ENCODE peak calls at places on chromosome 11, in ten cellular contexts. G is cardiac muscle cell; E is SJCRH30; C is RWPE2; J is right lobe of liver; T is CD4-positive, alpha-beta memory T cell; D is pancreas; A is aorta; V is tibial artery; H is uterus. F is an unnamed sample.

GRCh38 chr11:126352934-126353801 is 2.3 kb upstream of the ST3GAL4 start:
- DNase-seq in G (no peak), E (no peak), C (peak; percentile 60), J (no peak), T (no peak), D (no peak), A (no peak), V (no peak), H (no peak), F (no peak)

GRCh38 chr11:16096336-16096735 is 260.0 kb downstream of the SOX6 start:
- DNase-seq in G (no peak), E (no peak), C (no peak), J (no peak), T (no peak), D (no peak), A (no peak), V (no peak), H (no peak), F (no peak)

GRCh38 chr11:27621440-27622161 is 78.7 kb downstream of the BDNF start:
- DNase-seq in G (no peak), E (no peak), C (no peak), J (peak; percentile 50), T (no peak), D (no peak), A (no peak), V (no peak), H (no peak), F (no peak)

GRCh38 chr11:57276169-57276854 is 39.3 kb upstream of the APLNR start:
- DNase-seq in G (no peak), E (no peak), C (no peak), J (no peak), T (no peak), D (no peak), A (no peak), V (no peak), H (no peak), F (no peak)

GRCh38 chr11:74634537-74634936 is 42.2 kb downstream of the POLD3 start:
- DNase-seq in G (no peak), E (peak; percentile 4), C (peak; percentile 78), J (no peak), T (no peak), D (no peak), A (no peak), V (no peak), H (peak; percentile 52), F (no peak)

GRCh38 chr11:35173011-35173511 is 34.1 kb downstream of the CD44 start:
- DNase-seq in G (no peak), E (no peak), C (no peak), J (peak; percentile 60), T (no peak), D (peak; percentile 29), A (no peak), V (no peak), H (no peak), F (no peak)

GRCh38 chr11:118746988-118747585 is 43.9 kb downstream of the DDX6 start:
- DNase-seq in G (no peak), E (no peak), C (no peak), J (no peak), T (no peak), D (no peak), A (no peak), V (no peak), H (no peak), F (no peak)

GRCh38 chr11:61357233-61357893 is 4.3 kb downstream of the CYB561A3 start:
- DNase-seq in G (no peak), E (no peak), C (no peak), J (no peak), T (no peak), D (no peak), A (no peak), V (no peak), H (no peak), F (no peak)

GRCh38 chr11:69463181-69463891 is 18.1 kb upstream of the LINC01488 start:
- DNase-seq in G (no peak), E (peak; percentile 69), C (no peak), J (no peak), T (no peak), D (no peak), A (peak; percentile 75), V (no peak), H (peak; percentile 41), F (peak; percentile 70)

DNA sequence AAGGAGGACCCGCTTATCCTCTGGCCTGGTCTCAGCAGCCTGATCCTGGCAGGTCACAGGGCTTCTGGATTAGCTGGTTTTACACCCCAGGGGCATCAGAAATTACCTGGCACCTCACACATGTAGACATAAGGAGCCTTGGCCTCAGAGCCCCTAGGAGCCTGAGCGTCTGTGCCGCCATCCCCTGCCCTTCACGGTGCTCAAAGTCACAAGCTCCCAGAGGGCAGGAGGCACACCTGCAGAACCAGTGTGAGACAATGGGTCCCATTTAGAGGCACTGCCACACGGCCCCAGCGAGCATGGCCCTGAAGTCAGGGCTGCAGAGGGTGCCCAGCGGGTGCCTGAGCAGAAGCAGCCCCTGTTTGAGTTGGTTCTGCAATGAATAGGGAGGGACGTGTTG is 3.9 kb downstream of the DGKZ start:
- DNase-seq in G (no peak), E (no peak), C (no peak), J (no peak), T (no peak), D (no peak), A (no peak), V (no peak), H (no peak), F (peak; percentile 22)
- H3K4me1 ChIP-seq in G (peaks cover 29% of the 10 kb centered on the region), E (peaks cover 7% of the 10 kb centered on the region), C (peaks cover 2% of the 10 kb centered on the region), J (peaks cover 14% of the 10 kb centered on the region), T (peaks cover 85% of the 10 kb centered on the region), D (no peaks in the 10 kb centered on the region), A (peaks cover 2% of the 10 kb centered on the region), V (peaks cover 55% of the 10 kb centered on the region), H (no peaks in the 10 kb centered on the region), F (peaks cover 23% of the 10 kb centered on the region)

GRCh38 chr11:95152878-95153856 is 63.5 kb downstream of the ENDOD1 start:
- DNase-seq in G (no peak), E (no peak), C (no peak), J (no peak), T (peak; percentile 43), D (no peak), A (no peak), V (no peak), H (no peak), F (no peak)

GRCh38 chr11:95149659-95150294 is 60.1 kb downstream of the ENDOD1 start:
- DNase-seq in G (no peak), E (peak; percentile 77), C (peak; percentile 73), J (no peak), T (no peak), D (peak; percentile 63), A (no peak), V (no peak), H (no peak), F (peak; percentile 83)

GRCh38 chr11:95148938-95149337 is 59.3 kb downstream of the ENDOD1 start:
- DNase-seq in G (no peak), E (no peak), C (no peak), J (no peak), T (no peak), D (no peak), A (no peak), V (no peak), H (no peak), F (no peak)

GRCh38 chr11:95148421-95148820 is 58.8 kb downstream of the ENDOD1 start:
- DNase-seq in G (no peak), E (no peak), C (no peak), J (no peak), T (no peak), D (no peak), A (no peak), V (no peak), H (no peak), F (no peak)

DNA sequence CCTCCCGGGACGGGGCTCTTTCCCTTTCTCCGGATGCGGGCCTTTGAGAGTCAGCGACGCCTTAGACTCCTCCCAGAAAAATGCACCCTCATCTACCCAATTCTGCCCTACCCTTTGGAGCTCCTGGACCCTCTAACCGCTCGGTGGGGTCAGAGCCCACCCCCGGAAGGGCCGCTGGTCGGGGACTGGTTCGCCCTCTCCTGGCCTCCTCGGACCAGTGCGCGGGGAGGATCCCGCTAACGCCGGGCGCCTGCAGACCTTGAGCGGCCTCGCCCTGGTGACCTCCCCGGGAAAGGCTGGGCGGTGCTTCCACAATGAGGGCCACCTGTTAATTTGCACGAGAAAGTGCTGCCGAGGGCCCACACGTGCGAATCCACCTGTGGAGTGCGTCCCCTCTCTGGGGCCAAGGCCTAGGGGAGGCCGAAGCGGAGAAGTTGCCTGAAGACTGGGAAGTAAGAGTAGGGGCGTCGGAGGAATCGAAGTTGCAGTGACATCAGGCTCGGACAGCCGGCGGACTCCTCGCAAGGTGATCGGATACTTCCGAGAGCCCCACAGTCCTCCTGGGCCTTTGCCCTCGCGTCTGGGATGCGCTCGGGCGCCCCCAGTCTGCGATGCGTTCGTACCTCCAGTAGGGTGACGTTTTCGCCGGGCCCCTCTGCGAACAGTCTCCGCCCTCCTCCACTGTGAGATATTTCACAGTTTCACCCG is 61.5 kb downstream of the ENDOD1 start:
- DNase-seq in G (peak; percentile 92), E (peak; percentile 49), C (peak; percentile 86), J (peak; percentile 90), T (peak; percentile 91), D (peak; percentile 87), A (peak; percentile 94), V (peak; percentile 95), H (peak; percentile 92), F (peak; percentile 95)
- H3K4me3 ChIP-seq in G (peak overlapping the region; percentile 23), E (no peak overlapping the region), C (peak overlapping the region; percentile 25), J (peak overlapping the region; percentile 62), T (peak overlapping the region; percentile 45), D (peak overlapping the region; percentile 45), A (peak overlapping the region; percentile 32), V (peak overlapping the region; percentile 58), H (peak overlapping the region; percentile 52), F (peak overlapping the region; percentile 66)

DNA sequence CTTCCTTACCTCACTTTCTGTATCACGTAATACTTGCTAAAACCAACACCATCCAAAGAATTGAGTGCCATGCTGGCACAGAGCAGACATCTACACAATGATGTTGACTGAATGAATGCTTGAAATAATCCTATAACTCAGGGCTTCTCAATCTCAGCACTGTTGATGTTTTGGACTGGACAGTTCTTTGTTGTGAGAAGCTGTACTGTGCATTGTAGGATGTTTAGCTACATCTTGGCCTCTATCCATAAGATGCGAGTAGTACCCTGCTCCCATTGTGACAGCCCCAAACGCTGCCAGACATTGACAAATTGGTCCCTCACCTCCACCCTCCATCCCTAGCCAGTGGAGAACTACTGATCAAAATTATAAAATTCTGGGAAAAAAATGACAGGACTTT is 153.4 kb downstream of the NAV2 start:
- DNase-seq in G (no peak), E (no peak), C (no peak), J (no peak), T (no peak), D (no peak), A (no peak), V (no peak), H (no peak), F (no peak)
- H3K27ac ChIP-seq in G (no peak overlapping the region), E (no peak overlapping the region), C (no peak overlapping the region), J (no peak overlapping the region), T (no peak overlapping the region), D (no peak overlapping the region), A (no peak overlapping the region), V (no peak overlapping the region), H (no peak overlapping the region), F (no peak overlapping the region)

DNA sequence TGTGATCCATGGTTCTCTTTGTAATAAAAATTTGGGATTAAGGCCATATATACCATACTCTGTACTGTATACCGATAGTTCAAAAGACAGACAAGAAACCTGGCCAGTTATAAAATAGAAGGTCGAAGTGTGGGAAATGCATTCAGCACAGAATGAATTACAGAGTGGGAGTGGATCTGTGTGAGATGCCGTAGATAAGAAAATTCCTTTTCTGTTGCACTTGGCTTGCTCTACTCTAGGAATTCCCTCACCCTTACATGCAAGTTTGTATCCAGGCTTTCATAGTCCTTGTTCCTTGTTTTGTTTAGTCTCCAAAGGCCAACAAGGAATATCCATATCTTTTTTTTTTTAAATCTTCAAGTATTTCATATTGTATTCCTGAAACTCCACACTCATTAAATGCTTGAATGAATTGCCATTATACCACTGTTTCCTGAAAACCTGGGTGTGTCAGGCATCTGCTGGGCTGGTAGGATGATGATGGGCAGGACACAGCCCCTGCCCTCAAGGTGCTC is 53.4 kb downstream of the TEAD1 start:
- DNase-seq in G (no peak), E (no peak), C (no peak), J (no peak), T (no peak), D (no peak), A (no peak), V (no peak), H (no peak), F (no peak)
- H3K4me1 ChIP-seq in G (peaks cover 18% of the 10 kb centered on the region), E (peaks cover 8% of the 10 kb centered on the region), C (peaks cover 40% of the 10 kb centered on the region), J (peaks cover 24% of the 10 kb centered on the region), T (no peaks in the 10 kb centered on the region), D (peaks cover 6% of the 10 kb centered on the region), A (peaks cover 3% of the 10 kb centered on the region), V (peaks cover 35% of the 10 kb centered on the region), H (no peaks in the 10 kb centered on the region), F (peaks cover 25% of the 10 kb centered on the region)

F was measured in right cardiac atrium.